ENCODE peak calls at places on chromosomes 16 and 17, in six cellular contexts. L is left ventricle myocardium inferior, X is AG10803, Q is heart right ventricle, H is AG04450, G is GM23338. O is an unnamed sample.

GRCh38 chr16:2611499-2611862 is 70.8 kb upstream of the KCTD5 start:
- DNase-seq in X (no peak), G (no peak), Q (no peak), L (no peak), H (no peak), O (no peak)

GRCh38 chr17:7782237-7782636 is 51.8 kb upstream of the KDM6B start:
- DNase-seq in G (no peak), L (no peak), Q (no peak), X (peak), H (peak), O (no peak)

GRCh38 chr17:6092182-6092922 is 22.2 kb downstream of the WSCD1 start:
- DNase-seq in L (no peak), H (no peak), Q (no peak), X (no peak), G (no peak), O (no peak)

GRCh38 chr17:72502940-72503341 is 382.1 kb downstream of the SOX9 start:
- DNase-seq in L (no peak), G (no peak), H (no peak), Q (no peak), X (peak), O (no peak)

GRCh38 chr17:63151981-63152523 is 186.0 kb downstream of the TANC2 start:
- DNase-seq in X (peak), H (no peak), Q (no peak), L (no peak), G (no peak), O (no peak)

GRCh38 chr16:4690946-4691665 is 2.3 kb upstream of the NUDT16L1 start:
- DNase-seq in Q (no peak), L (no peak), G (no peak), X (no peak), H (no peak), O (no peak)

GRCh38 chr16:67959520-67959919 is 8.9 kb downstream of the SLC12A4 start:
- DNase-seq in G (no peak), L (peak), Q (peak), H (no peak), X (peak), O (no peak)

GRCh38 chr16:86165479-86165878 is 266.5 kb downstream of the IRF8 start:
- DNase-seq in G (no peak), Q (no peak), X (no peak), L (no peak), H (no peak), O (no peak)

GRCh38 chr16:2484898-2485508 is 10.1 kb downstream of the TBC1D24 start:
- DNase-seq in X (no peak), L (no peak), Q (no peak), H (no peak), G (no peak), O (no peak)

GRCh38 chr17:40615295-40615988 is 32.2 kb downstream of the SMARCE1 start:
- DNase-seq in Q (no peak), H (no peak), L (no peak), X (peak), G (peak), O (peak)

GRCh38 chr17:44820631-44821196 is 9.4 kb downstream of the GJC1 start:
- DNase-seq in G (no peak), Q (no peak), H (peak), X (peak), L (no peak), O (peak)

GRCh38 chr16:57863434-57864160 is 61.3 kb upstream of the KIFC3 start:
- DNase-seq in H (peak), Q (peak), G (peak), L (peak), X (peak), O (peak)

GRCh38 chr16:8946544-8946943 is 17.2 kb downstream of the USP7 start:
- DNase-seq in G (no peak), X (no peak), Q (no peak), H (no peak), L (no peak), O (no peak)

GRCh38 chr17:65290041-65290440 is 152.9 kb downstream of the RGS9 start:
- DNase-seq in X (no peak), H (no peak), Q (no peak), G (no peak), L (no peak), O (no peak)

GRCh38 chr17:60102632-60103047 is 23.9 kb upstream of the HEATR6 start:
- DNase-seq in L (no peak), Q (no peak), G (no peak), X (peak), H (no peak), O (no peak)

GRCh38 chr17:53736516-53737274 is 86.0 kb upstream of the KIF2B start:
- DNase-seq in L (no peak), G (no peak), X (no peak), Q (no peak), H (no peak), O (no peak)

GRCh38 chr17:74408262-74408661 is 23.6 kb upstream of the GPRC5C start:
- DNase-seq in H (no peak), Q (no peak), X (peak), L (no peak), G (no peak), O (no peak)

GRCh38 chr17:9648521-9649110 is 3.3 kb downstream of the USP43 start:
- DNase-seq in G (peak), Q (no peak), L (no peak), X (no peak), H (no peak), O (no peak)

GRCh38 chr17:69857412-69857835 is 217.6 kb upstream of the KCNJ16 start:
- DNase-seq in G (no peak), H (peak), Q (no peak), L (no peak), X (peak), O (peak)

GRCh38 chr17:30091166-30091670 is 25.4 kb upstream of the NSRP1 start:
- DNase-seq in X (no peak), H (no peak), Q (no peak), G (no peak), L (no peak), O (no peak)

GRCh38 chr17:37493249-37494027 is 3.7 kb downstream of the DUSP14 start:
- DNase-seq in Q (no peak), X (peak), L (no peak), G (no peak), H (peak), O (no peak)

GRCh38 chr17:38943607-38944006 is 18.2 kb downstream of the LASP1NB start:
- DNase-seq in X (no peak), L (no peak), Q (no peak), H (no peak), G (no peak), O (no peak)

GRCh38 chr17:59074494-59074893 is 32.2 kb downstream of the TRIM37 start:
- DNase-seq in Q (no peak), X (peak), L (no peak), H (peak), G (no peak), O (no peak)

GRCh38 chr17:41486809-41487530 is 2.7 kb downstream of the KRT36 start:
- DNase-seq in H (no peak), L (no peak), G (peak), X (no peak), Q (no peak), O (no peak)

GRCh38 chr17:74417178-74418045 is 14.5 kb upstream of the GPRC5C start:
- DNase-seq in G (no peak), H (no peak), Q (no peak), L (no peak), X (peak), O (no peak)

GRCh38 chr17:77581480-77581879 is 377.0 kb upstream of the TNRC6C start:
- DNase-seq in G (no peak), H (no peak), Q (no peak), X (peak), L (no peak), O (no peak)

GRCh38 chr17:828761-829160 is 46.6 kb downstream of the MRM3 start:
- DNase-seq in H (no peak), L (no peak), G (no peak), Q (no peak), X (peak), O (no peak)

GRCh38 chr17:69869667-69870066 is 205.4 kb upstream of the KCNJ16 start:
- DNase-seq in H (no peak), L (no peak), G (no peak), Q (no peak), X (no peak), O (no peak)

GRCh38 chr16:53913082-53913870 is 209.3 kb downstream of the FTO start:
- DNase-seq in L (no peak), H (peak), G (no peak), X (peak), Q (peak), O (no peak)

GRCh38 chr17:48155889-48156670 is 48.5 kb downstream of the SNX11 start:
- DNase-seq in L (no peak), Q (no peak), G (peak), H (no peak), X (no peak), O (no peak)

GRCh38 chr17:41537990-41538389 is 9.9 kb upstream of the KRT19 start:
- DNase-seq in H (no peak), Q (no peak), L (no peak), X (peak), G (no peak), O (no peak)

GRCh38 chr16:16092925-16093624 is 130.2 kb downstream of the ABCC6 start:
- DNase-seq in G (no peak), Q (no peak), H (no peak), L (no peak), X (peak), O (no peak)

GRCh38 chr16:14003119-14003570 is 68.0 kb upstream of the MRTFB start:
- DNase-seq in G (peak), Q (peak), X (peak), H (no peak), L (peak), O (no peak)

GRCh38 chr16:78257376-78257728 is 157.9 kb downstream of the WWOX start:
- DNase-seq in G (no peak), L (no peak), H (no peak), Q (no peak), X (no peak), O (no peak)

GRCh38 chr17:82228278-82228841 is 482 bp upstream of the SLC16A3 start:
- DNase-seq in Q (no peak), L (peak), H (no peak), X (no peak), G (peak), O (no peak)

GRCh38 chr17:59783221-59784016 is 76.0 kb downstream of the VMP1 start:
- DNase-seq in Q (no peak), L (no peak), H (no peak), X (peak), G (no peak), O (no peak)

GRCh38 chr16:80816372-80816771 is 12.0 kb upstream of the CDYL2 start:
- DNase-seq in L (no peak), H (no peak), Q (no peak), X (no peak), G (peak), O (no peak)

GRCh38 chr16:85381738-85382592 is 231.2 kb upstream of the GSE1 start:
- DNase-seq in G (no peak), X (no peak), L (no peak), H (no peak), Q (no peak), O (no peak)

GRCh38 chr17:80308672-80309517 is 48.2 kb downstream of the RNF213 start:
- DNase-seq in X (no peak), H (no peak), L (no peak), Q (no peak), G (no peak), O (no peak)

DNA sequence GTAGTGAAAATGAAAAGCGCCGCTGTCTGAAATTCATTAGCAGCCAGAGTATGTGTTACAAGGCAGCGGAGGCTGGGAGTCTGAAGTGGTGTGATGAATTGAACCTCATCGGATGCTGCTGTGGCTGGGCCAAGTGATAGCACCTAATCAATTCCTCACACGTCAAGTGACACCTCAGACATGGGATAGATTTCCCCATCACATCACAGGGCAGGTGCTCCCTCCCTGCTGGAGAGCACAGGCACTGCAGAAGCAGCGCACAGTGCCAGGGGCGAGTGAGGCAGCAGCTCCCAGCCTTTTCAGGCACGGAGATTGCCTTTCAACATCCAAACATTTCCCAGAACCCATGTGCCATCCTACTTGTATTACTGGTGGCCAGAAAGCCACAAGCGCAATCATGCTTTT is 32.2 kb downstream of the DRC3 start:
- DNase-seq in H (no peak), G (peak), Q (no peak), X (no peak), L (no peak), O (no peak)
- TF ChIP-seq CTCF in H (peak), G (peak), Q (peak), X (peak), L (peak), O (no peak)

DNA sequence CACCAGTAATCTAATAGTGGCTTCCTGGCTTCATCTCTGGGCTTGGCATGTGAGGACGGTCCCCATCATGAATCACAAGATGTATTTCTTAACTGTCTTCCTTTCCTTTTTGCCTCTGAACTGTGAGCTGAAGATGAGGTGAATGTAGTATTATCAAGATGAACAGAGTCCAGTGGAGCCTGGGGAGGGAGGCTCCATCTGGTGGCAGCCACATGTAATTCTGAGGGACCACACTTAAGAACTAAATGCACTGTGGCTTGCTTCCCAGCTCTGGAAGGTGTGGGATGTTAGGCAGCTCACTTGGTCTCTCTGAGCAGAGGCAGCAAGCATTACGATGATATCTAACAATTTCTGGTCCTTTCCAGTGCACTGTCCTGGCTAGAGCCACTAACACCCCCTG is 354.9 kb upstream of the ASIC2 start:
- DNase-seq in L (no peak), Q (no peak), X (peak), H (no peak), G (peak), O (no peak)
- TF ChIP-seq CTCF in L (peak), Q (peak), X (peak), H (peak), G (peak), O (peak)

GRCh38 chr17:2707721-2708584 is 3.6 kb downstream of the CLUH start:
- DNase-seq in X (no peak), G (peak), H (no peak), Q (peak), L (peak), O (no peak)
- TF ChIP-seq CTCF in X (peak), G (peak), H (peak), Q (peak), L (peak), O (no peak)

GRCh38 chr16:59252317-59252716 is 518.2 kb upstream of the GOT2 start:
- DNase-seq in G (peak), Q (no peak), H (no peak), L (no peak), X (no peak), O (no peak)
- TF ChIP-seq CTCF in G (peak), Q (no peak), H (no peak), L (no peak), X (no peak), O (no peak)

GRCh38 chr16:27444015-27444414 is 42.0 kb downstream of the IL21R start:
- DNase-seq in L (no peak), H (no peak), Q (no peak), X (peak), G (no peak), O (no peak)

GRCh38 chr16:27446721-27447120 is 44.7 kb downstream of the IL21R start:
- DNase-seq in L (no peak), Q (no peak), G (no peak), X (no peak), H (no peak), O (no peak)

GRCh38 chr16:27444470-27444869 is 42.5 kb downstream of the IL21R start:
- DNase-seq in H (no peak), X (no peak), L (no peak), Q (no peak), G (no peak), O (no peak)

GRCh38 chr16:27448531-27449433 is 46.8 kb downstream of the IL21R start:
- DNase-seq in L (no peak), G (no peak), X (no peak), H (no peak), Q (no peak), O (no peak)

GRCh38 chr16:27445502-27446175 is 43.7 kb downstream of the IL21R start:
- DNase-seq in H (no peak), Q (no peak), G (no peak), X (no peak), L (no peak), O (no peak)
- TF ChIP-seq CTCF in H (peak), Q (no peak), G (peak), X (no peak), L (no peak), O (no peak)

O was measured in Panc1.